ENCODE peak calls at places on chromosome X, in ten cellular contexts. T is fibroblast of pulmonary artery, B is astrocyte of the spinal cord, D is psoas muscle, A is dorsolateral prefrontal cortex, K is aorta, V is astrocyte, I is epithelial cell of proximal tubule, P is spleen, J is right atrium auricular region. N is an unnamed sample.

GRCh38 chrX:47634871-47635575 is 5.3 kb upstream of the CFP start:
- DNase-seq in I (no peak), T (no peak), V (no peak), D (no peak), P (no peak), K (no peak), B (no peak), J (no peak), A (no peak), N (no peak)

GRCh38 chrX:116009871-116010710 is 160.5 kb upstream of the AGTR2 start:
- DNase-seq in T (no peak), K (no peak), A (no peak), D (no peak), B (no peak), P (peak), I (no peak), J (no peak), V (no peak), N (peak)

GRCh38 chrX:110045988-110046387 is 43.1 kb downstream of the TMEM164 start:
- DNase-seq in D (no peak), K (no peak), B (no peak), V (no peak), I (no peak), T (peak), A (no peak), J (no peak), P (no peak), N (no peak)

GRCh38 chrX:24774650-24775049 is 80.9 kb downstream of the POLA1 start:
- DNase-seq in P (no peak), A (no peak), K (no peak), I (no peak), J (no peak), D (no peak), B (no peak), V (no peak), T (peak), N (no peak)

GRCh38 chrX:151386838-151387459 is 10.1 kb upstream of the VMA21 start:
- DNase-seq in A (no peak), P (no peak), V (no peak), D (no peak), I (no peak), T (no peak), B (no peak), K (no peak), J (no peak), N (peak)

GRCh38 chrX:120549483-120550452 is 11.0 kb downstream of the CUL4B start:
- DNase-seq in J (peak), V (peak), P (no peak), T (peak), I (peak), B (peak), D (no peak), A (no peak), K (no peak), N (no peak)

GRCh38 chrX:16458208-16458607 is 191.8 kb upstream of the S100G start:
- DNase-seq in I (no peak), T (no peak), P (no peak), V (no peak), D (no peak), B (no peak), A (no peak), J (no peak), K (no peak), N (no peak)

GRCh38 chrX:118976599-118977340 is 2.4 kb downstream of the LONRF3 start:
- DNase-seq in P (peak), I (no peak), K (peak), D (peak), A (no peak), J (no peak), B (no peak), T (no peak), V (no peak), N (peak)

GRCh38 chrX:37912286-37912685 is 64.9 kb upstream of the DYNLT3 start:
- DNase-seq in T (peak), J (no peak), V (peak), P (no peak), K (no peak), A (no peak), I (no peak), B (peak), D (no peak), N (no peak)

GRCh38 chrX:14010566-14010965 is 19.1 kb downstream of the GEMIN8 start:
- DNase-seq in T (no peak), D (no peak), J (no peak), B (no peak), K (no peak), I (no peak), P (no peak), V (no peak), A (no peak), N (no peak)

GRCh38 chrX:154718607-154719006 is 32.3 kb downstream of the GAB3 start:
- DNase-seq in D (no peak), A (no peak), P (no peak), T (no peak), V (no peak), K (no peak), J (no peak), B (no peak), I (no peak), N (no peak)

GRCh38 chrX:106415276-106415895 is 196.4 kb upstream of the RADX start:
- DNase-seq in I (no peak), T (peak), P (no peak), K (no peak), V (no peak), B (peak), D (no peak), A (no peak), J (no peak), N (no peak)

GRCh38 chrX:455199-455598 is 68.5 kb upstream of the PPP2R3B start:
- DNase-seq in I (no peak), K (peak), B (no peak), T (no peak), J (no peak), V (no peak), A (no peak), P (peak), D (no peak), N (no peak)

GRCh38 chrX:39613508-39613921 is 484.2 kb downstream of the BCOR start:
- DNase-seq in A (no peak), D (peak), P (no peak), B (peak), K (no peak), I (no peak), T (peak), V (no peak), J (no peak), N (peak)

GRCh38 chrX:18938710-18939109 is 45.2 kb downstream of the PHKA2 start:
- DNase-seq in V (no peak), D (no peak), J (no peak), B (peak), P (no peak), I (no peak), A (no peak), K (no peak), T (peak), N (no peak)

GRCh38 chrX:122906726-122907125 is 277.4 kb upstream of the GRIA3 start:
- DNase-seq in K (no peak), A (no peak), B (no peak), I (no peak), V (no peak), J (no peak), P (no peak), T (no peak), D (no peak), N (no peak)

GRCh38 chrX:48480583-48480982 is 4.6 kb downstream of the FTSJ1 start:
- DNase-seq in T (no peak), B (no peak), P (no peak), D (no peak), A (no peak), J (no peak), I (no peak), K (no peak), V (no peak), N (no peak)

GRCh38 chrX:120308558-120308957 is 2.7 kb downstream of the TMEM255A start:
- DNase-seq in J (no peak), P (no peak), B (peak), D (no peak), V (no peak), T (no peak), K (no peak), I (no peak), A (no peak), N (no peak)

GRCh38 chrX:34467437-34467836 is 189.6 kb downstream of the TMEM47 start:
- DNase-seq in V (no peak), K (no peak), J (no peak), I (no peak), A (no peak), P (no peak), T (peak), D (no peak), B (no peak), N (no peak)

GRCh38 chrX:45622538-45622937 is 421.9 kb upstream of the DIPK2B start:
- DNase-seq in V (peak), B (peak), D (no peak), I (no peak), T (peak), K (no peak), P (no peak), J (no peak), A (no peak), N (no peak)
- H3K4me3 ChIP-seq in V (no peak), B (no peak), D (no peak), I (no peak), T (no peak), K (no peak), P (no peak), J (no peak), A (no peak), N (no peak)

GRCh38 chrX:136658151-136658550 is 10.2 kb downstream of the CD40LG start:
- DNase-seq in J (no peak), I (no peak), A (no peak), B (no peak), K (no peak), P (no peak), D (no peak), V (no peak), T (no peak), N (no peak)

GRCh38 chrX:136659174-136659573 is 11.2 kb downstream of the CD40LG start:
- DNase-seq in A (no peak), B (no peak), K (no peak), J (no peak), V (no peak), I (no peak), D (no peak), T (no peak), P (no peak), N (no peak)

GRCh38 chrX:136660896-136661295 is 12.9 kb downstream of the CD40LG start:
- DNase-seq in K (no peak), A (no peak), I (no peak), V (no peak), J (no peak), D (no peak), B (no peak), P (no peak), T (no peak), N (no peak)

GRCh38 chrX:136652822-136653723 is 5.1 kb downstream of the CD40LG start:
- DNase-seq in D (peak), P (no peak), J (no peak), K (no peak), I (no peak), V (no peak), T (no peak), A (no peak), B (no peak), N (no peak)

DNA sequence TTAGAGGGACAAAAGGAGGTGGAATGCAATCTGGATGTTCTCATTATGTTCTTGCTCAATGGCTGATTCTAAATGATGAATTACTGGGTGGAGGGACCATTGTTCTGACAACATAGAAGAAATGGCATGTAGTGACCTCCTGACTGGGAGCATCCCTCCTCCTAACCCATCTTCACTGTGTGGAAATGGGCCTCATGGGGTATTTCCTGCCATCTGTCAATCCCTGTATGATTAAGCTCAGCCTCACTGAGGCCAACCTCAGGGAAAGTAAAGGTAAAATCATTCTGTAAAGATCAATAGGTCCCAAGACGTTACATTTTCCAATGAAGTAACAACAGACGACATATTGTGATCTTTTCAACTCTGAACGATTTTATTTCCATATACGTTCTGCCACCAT is 8.6 kb downstream of the CD40LG start:
- DNase-seq in B (no peak), K (no peak), P (no peak), V (no peak), D (no peak), T (no peak), J (no peak), I (no peak), A (no peak), N (no peak)
- H3K4me3 ChIP-seq in B (no peak), K (no peak), P (no peak), V (no peak), D (no peak), T (no peak), J (no peak), I (no peak), A (no peak), N (no peak)

GRCh38 chrX:55057691-55058249 is 17.1 kb upstream of the PAGE2B start:
- DNase-seq in V (no peak), T (peak), D (no peak), B (peak), I (no peak), A (no peak), K (no peak), J (no peak), P (no peak), N (no peak)

DNA sequence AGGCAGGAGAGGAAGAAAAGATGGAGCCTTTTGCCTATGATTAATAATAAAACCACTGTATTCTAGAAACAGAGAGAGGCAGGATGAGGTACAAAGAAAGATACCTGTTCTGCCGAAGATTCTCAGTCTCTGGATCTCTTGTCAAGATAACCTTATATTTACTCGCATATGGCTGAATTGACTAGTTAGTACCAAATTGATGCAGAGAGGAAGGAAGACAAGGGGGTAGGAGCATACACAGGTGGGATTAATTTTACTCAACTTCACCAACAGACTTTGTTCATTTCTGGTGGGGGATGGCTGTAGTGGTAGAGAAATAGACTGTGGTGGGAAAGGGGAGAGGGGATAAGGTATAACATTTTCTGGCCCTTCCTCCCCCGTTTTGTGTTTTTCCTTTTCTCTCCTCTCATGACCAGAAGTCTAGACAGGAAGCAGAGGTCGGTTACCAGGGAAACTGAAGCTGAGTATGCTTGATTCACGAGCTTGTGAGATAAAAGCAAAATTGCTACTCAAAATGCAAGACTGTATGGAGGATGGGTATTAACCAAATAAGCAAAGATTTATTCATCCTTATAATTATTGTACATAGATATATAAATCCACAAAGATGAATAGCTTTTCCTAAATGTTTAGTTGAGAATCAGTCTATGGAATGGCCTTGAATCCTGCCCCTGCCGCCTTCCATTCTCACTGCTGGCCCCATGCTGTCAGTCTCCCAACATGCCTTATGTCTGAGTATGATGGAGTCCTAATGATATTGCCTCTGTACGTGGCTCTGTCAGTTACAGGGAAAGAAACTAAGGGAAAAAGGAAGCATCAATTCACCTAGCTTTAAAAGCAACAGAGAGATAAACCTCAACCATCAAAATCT is 17.8 kb upstream of the PAGE2B start:
- DNase-seq in T (peak), A (no peak), I (no peak), D (no peak), K (no peak), V (peak), B (peak), P (no peak), J (no peak), N (no peak)
- H3K4me3 ChIP-seq in T (peak), A (peak), I (no peak), D (peak), K (no peak), V (peak), B (no peak), P (no peak), J (peak), N (no peak)

DNA sequence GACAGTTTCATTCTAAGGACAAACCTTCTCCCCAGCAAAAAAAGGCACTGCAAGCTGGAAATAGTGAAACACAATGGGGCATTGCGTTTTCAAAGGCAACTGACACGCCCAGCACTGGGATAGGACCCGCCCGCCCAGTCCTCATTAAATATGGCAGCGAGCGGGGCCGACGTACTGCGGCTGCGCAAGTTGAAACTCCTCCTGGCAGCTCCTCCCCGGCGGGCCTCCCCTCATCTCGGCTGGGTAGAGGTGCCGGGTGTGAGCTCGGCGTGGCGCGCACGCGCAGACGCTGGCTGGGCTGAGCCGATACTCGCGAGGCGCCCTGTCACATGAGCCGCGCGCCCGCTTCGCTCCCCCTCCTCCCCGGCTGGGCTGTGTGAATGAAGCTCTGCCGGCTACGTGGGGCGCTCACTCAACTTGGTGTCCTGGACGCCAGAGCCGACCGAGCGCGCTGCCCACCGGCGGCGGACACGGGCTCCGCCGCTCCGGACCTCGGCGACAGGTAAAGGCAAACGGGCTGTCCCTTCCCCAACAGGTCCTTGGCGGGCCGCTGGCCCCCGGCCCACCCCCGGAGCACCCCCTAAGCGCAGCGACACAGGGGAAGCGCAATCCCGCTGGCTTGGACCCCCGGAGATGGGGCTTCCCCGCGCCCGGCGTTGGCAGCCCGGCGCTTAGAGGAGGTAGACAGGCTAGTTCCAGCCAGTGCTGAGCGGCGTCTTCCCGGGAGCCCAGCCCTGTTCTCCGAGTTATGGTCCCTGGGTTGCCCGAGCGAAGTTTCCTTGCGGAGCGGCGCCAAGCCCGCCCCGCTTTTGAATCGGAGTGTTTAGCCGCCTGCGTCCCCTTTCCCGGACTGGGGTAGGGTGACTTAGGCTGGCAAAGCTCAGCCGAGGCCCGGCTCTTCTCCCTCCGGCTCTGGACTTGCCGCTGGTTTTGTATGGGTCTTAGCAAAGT is at the start of gene CLCN5:
- DNase-seq in D (peak), K (peak), V (peak), A (peak), P (peak), B (peak), J (peak), T (peak), I (no peak), N (peak)
- H3K4me3 ChIP-seq in D (peak), K (peak), V (peak), A (peak), P (peak), B (peak), J (peak), T (peak), I (peak), N (peak)

GRCh38 chrX:11349661-11350337 is 56.6 kb downstream of the AMELX start:
- DNase-seq in P (no peak), I (no peak), V (no peak), B (no peak), T (no peak), A (no peak), D (no peak), J (no peak), K (no peak), N (no peak)

GRCh38 chrX:11352296-11352741 is 59.1 kb downstream of the AMELX start:
- DNase-seq in I (no peak), K (no peak), V (no peak), A (no peak), B (no peak), D (no peak), J (no peak), P (no peak), T (no peak), N (no peak)

GRCh38 chrX:11349020-11349419 is 55.8 kb downstream of the AMELX start:
- DNase-seq in J (no peak), V (no peak), D (no peak), P (no peak), A (no peak), B (no peak), I (no peak), K (no peak), T (no peak), N (no peak)

GRCh38 chrX:11355259-11355909 is 62.2 kb downstream of the AMELX start:
- DNase-seq in K (no peak), T (no peak), P (no peak), I (no peak), D (no peak), A (no peak), V (no peak), B (no peak), J (no peak), N (no peak)

DNA sequence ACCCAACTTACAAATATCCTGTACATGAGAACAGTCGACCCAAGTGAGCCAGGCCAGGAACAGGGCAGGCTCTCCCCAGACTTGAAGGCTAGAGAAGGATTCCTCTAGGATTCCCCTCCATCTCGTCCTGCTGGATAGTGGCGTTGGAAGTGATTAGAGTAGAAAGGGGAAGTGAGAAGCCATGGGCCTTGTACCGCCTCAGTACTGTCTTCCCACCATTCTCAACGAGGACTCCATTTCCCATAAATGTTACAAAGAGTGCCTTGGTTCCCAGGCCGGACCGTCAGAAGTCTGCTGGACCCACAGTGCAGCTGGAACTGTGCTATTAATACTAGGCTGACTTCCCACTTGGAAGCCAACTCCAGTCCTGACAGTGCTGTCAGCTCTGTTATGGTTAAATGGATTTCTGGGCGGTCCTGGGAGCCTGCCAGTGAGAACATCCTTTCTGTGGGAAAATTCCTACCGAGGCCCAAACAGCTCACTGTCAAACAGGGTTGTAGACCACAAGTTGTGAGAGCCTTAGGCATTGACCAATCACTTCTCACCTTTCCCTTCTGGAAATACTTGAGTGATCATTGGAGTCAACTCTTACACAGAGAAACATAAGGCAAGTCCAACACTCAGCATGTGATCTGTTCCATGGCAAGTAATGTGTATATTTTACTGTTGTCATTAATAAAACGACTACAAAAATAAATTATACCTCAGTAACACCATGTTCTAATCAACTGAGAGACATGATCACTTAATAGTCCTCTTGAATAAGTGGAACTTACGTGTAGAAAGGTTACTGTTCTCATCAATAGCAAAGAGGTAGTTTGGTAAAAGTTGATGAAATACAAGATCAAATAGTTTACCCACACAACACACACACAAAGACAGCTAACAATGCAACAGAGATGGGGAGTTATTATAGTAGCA is 58.4 kb downstream of the AMELX start:
- DNase-seq in P (peak), D (peak), K (peak), J (no peak), I (peak), T (peak), A (no peak), V (peak), B (peak), N (peak)
- H3K4me3 ChIP-seq in P (no peak), D (peak), K (no peak), J (no peak), I (no peak), T (no peak), A (no peak), V (no peak), B (no peak), N (no peak)

N was measured in transverse colon.